ENCODE peak calls at places on chromosomes 12 and 14, in seven cellular contexts. A is HepG2; Z is A673; C is aorta; M is MM.1S; V is effector memory CD4-positive, alpha-beta T cell; S is substantia nigra. X is an unnamed sample.

GRCh38 chr12:22231836-22232235 is 102.7 kb downstream of the ST8SIA1 start:
- DNase-seq in A (no peak), Z (no peak), C (no peak), M (no peak), V (no peak), S (no peak), X (no peak)

GRCh38 chr12:59649203-59649602 is 53.4 kb downstream of the SLC16A7 start:
- DNase-seq in A (peak; percentile 63), Z (peak; percentile 6), C (no peak), M (no peak), V (no peak), S (no peak), X (no peak)

GRCh38 chr14:103527408-103528157 is 1.4 kb upstream of the TRMT61A start:
- DNase-seq in A (no peak), Z (peak; percentile 52), C (no peak), M (no peak), V (no peak), S (no peak), X (no peak)

GRCh38 chr14:103519043-103519836 is 3.4 kb downstream of the CKB start:
- DNase-seq in A (no peak), Z (no peak), C (peak; percentile 75), M (no peak), V (no peak), S (no peak), X (no peak)

GRCh38 chr12:34209259-34209835 is 187.1 kb downstream of the ALG10 start:
- DNase-seq in A (no peak), Z (no peak), C (no peak), M (no peak), V (no peak), S (no peak), X (no peak)

GRCh38 chr12:11660624-11661023 is 11.2 kb downstream of the ETV6 start:
- DNase-seq in A (no peak), Z (no peak), C (no peak), M (no peak), V (no peak), S (no peak), X (no peak)

GRCh38 chr12:19739195-19739776 is 300.0 kb downstream of the AEBP2 start:
- DNase-seq in A (peak; percentile 41), Z (peak; percentile 81), C (no peak), M (peak; percentile 64), V (no peak), S (no peak), X (no peak)

GRCh38 chr12:131829351-131829794 is 1.2 kb downstream of the MMP17 start:
- DNase-seq in A (no peak), Z (no peak), C (peak; percentile 78), M (no peak), V (no peak), S (no peak), X (no peak)

GRCh38 chr12:98799822-98800221 is 154.7 kb downstream of the APAF1 start:
- DNase-seq in A (no peak), Z (no peak), C (no peak), M (no peak), V (no peak), S (no peak), X (no peak)
- H3K27ac ChIP-seq in A (no peak overlapping the region), Z (no peak overlapping the region), C (no peak overlapping the region), M (no peak overlapping the region), V (no peak overlapping the region), S (no peak overlapping the region), X (no peak overlapping the region)

GRCh38 chr14:50892255-50892654 is 20.4 kb downstream of the ABHD12B start:
- DNase-seq in A (peak; percentile 72), Z (no peak), C (no peak), M (no peak), V (no peak), S (no peak), X (peak; percentile 58)
- H3K27ac ChIP-seq in A (no peak overlapping the region), Z (no peak overlapping the region), C (no peak overlapping the region), M (no peak overlapping the region), V (no peak overlapping the region), S (no peak overlapping the region), X (no peak overlapping the region)

GRCh38 chr12:42530284-42530683 is 59.3 kb downstream of the PRICKLE1 start:
- DNase-seq in A (no peak), Z (no peak), C (no peak), M (no peak), V (no peak), S (no peak), X (no peak)

GRCh38 chr12:42539696-42540095 is 49.9 kb downstream of the PRICKLE1 start:
- DNase-seq in A (no peak), Z (no peak), C (no peak), M (no peak), V (no peak), S (no peak), X (no peak)

GRCh38 chr12:42538203-42538602 is 51.3 kb downstream of the PRICKLE1 start:
- DNase-seq in A (no peak), Z (no peak), C (no peak), M (no peak), V (no peak), S (no peak), X (no peak)

DNA sequence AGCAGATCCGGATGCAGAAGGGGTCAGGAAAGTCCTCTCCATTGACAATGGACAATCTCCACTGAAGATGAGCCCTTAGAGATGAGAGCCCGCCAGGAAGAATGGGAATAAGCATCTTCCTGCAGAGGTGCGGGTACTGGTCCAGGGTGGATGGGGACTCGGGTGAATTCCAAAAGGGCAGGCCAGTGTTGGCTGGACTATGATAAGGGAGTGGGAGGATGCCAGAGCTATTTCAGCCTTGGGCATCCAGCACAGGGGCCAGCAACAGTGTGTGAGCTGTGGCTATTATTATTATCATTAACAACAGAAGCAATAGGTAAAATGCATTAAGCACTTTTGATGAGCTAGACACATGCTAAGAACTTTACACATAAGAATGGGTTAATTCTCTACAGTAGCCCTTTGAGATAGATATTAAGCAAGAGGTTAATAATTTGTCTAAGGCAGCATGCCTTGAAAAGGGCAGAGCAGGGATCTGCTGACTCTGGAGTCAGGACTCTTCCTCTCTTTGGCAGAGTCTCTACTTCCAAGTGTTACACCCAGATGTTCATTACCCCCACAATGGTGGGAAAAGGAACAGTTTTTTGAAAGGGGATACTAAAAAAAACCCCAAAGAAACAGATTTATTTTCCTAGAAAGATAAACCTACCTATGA is 55.2 kb downstream of the PRICKLE1 start:
- DNase-seq in A (no peak), Z (no peak), C (no peak), M (no peak), V (no peak), S (no peak), X (no peak)
- H3K27ac ChIP-seq in A (no peak overlapping the region), Z (no peak overlapping the region), C (no peak overlapping the region), M (no peak overlapping the region), V (no peak overlapping the region), S (no peak overlapping the region), X (no peak overlapping the region)

GRCh38 chr14:99565383-99565782 is 38.6 kb downstream of the CCDC85C start:
- DNase-seq in A (no peak), Z (no peak), C (no peak), M (no peak), V (no peak), S (no peak), X (no peak)
- H3K27ac ChIP-seq in A (peak overlapping the region; percentile 91), Z (no peak overlapping the region), C (no peak overlapping the region), M (no peak overlapping the region), V (no peak overlapping the region), S (peak overlapping the region; percentile 26), X (no peak overlapping the region)

DNA sequence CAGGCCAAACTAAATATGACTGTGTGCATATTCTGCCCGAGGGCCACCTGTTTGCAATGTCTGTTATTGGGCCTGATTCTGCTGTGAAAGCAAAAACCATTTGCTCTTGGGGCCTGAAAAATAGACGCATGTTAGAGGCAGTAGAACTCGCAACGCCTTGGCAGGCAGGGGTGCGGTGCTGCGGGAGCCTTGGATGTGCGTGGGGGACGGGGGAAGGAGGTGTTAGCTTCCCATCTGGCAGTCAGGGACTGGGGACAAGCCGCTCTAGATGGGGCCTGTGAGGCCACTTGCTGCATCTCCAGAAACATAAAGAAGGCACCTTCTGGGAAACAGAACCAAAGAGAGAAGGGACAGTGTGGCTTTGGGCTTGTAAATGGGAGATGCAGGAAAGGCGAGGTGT is 216.3 kb downstream of the PHETA1 start:
- DNase-seq in A (no peak), Z (no peak), C (no peak), M (no peak), V (no peak), S (no peak), X (no peak)
- H3K27ac ChIP-seq in A (no peak overlapping the region), Z (no peak overlapping the region), C (no peak overlapping the region), M (no peak overlapping the region), V (no peak overlapping the region), S (no peak overlapping the region), X (no peak overlapping the region)

GRCh38 chr14:64686216-64686615 is 18.0 kb upstream of the PLEKHG3 start:
- DNase-seq in A (no peak), Z (no peak), C (no peak), M (no peak), V (no peak), S (no peak), X (no peak)
- H3K27ac ChIP-seq in A (no peak overlapping the region), Z (no peak overlapping the region), C (no peak overlapping the region), M (no peak overlapping the region), V (no peak overlapping the region), S (peak overlapping the region; percentile 27), X (no peak overlapping the region)

GRCh38 chr14:61537567-61538463 is 157.5 kb upstream of the HIF1A start:
- DNase-seq in A (peak; percentile 97), Z (no peak), C (no peak), M (peak; percentile 46), V (no peak), S (no peak), X (no peak)
- H3K27ac ChIP-seq in A (peak overlapping the region; percentile 91), Z (no peak overlapping the region), C (no peak overlapping the region), M (no peak overlapping the region), V (no peak overlapping the region), S (no peak overlapping the region), X (peak overlapping the region; percentile 54)

DNA sequence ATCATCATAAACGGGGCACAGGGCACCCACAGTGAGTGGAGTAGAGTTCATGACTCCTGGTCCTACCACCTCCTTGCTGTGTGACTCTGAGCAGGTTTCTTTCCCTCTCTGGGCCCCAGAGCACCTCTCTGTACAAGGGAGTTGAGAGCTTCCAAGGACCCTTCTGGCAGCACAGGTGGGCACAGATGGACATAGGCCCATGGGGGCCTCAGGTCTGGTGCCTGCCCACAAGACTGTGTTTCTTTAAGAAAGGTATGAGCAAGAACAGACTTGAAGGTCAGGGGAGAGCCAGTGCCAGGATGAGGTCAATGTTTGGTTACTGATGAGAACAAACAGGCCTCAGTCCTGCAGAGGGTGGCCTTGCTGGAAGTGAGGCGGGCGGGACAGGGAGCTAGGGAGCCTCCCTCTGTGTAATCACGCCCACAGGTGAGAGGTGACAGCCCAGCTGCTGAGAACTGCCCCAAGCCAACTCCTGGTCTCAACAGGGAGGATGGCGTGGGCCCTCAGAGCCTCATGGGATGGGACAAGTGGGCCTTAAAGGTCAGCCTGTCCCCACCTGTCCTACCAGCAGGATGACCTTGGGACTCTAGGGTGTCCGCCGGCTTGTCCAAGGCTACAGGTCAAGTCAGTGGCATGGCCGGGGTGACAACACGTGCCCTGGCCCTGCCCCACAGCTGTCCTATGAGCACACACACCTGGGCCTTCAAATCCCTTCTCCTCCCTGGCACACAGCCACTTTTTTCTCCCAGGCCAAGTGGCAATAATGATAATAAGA is 49.1 kb downstream of the CCDC85C start:
- DNase-seq in A (peak; percentile 88), Z (no peak), C (no peak), M (no peak), V (no peak), S (no peak), X (no peak)
- H3K27ac ChIP-seq in A (peak overlapping the region; percentile 85), Z (no peak overlapping the region), C (no peak overlapping the region), M (no peak overlapping the region), V (no peak overlapping the region), S (peak overlapping the region; percentile 61), X (no peak overlapping the region)